ENCODE peak calls at places on chromosomes 11 and 22, in five cellular contexts. One of them, this sample, is unnamed.

GRCh38 chr22:39103431-39103830 is 6.4 kb downstream of the APOBEC3H start:
- DNase-seq in choroid plexus epithelial cell: no peak
- DNase-seq in HFF-Myc: no peak
- DNase-seq in fibroblast of villous mesenchyme: no peak
- DNase-seq in fibroblast of pulmonary artery: no peak
- DNase-seq in this sample: no peak

GRCh38 chr11:23205156-23205871 is 345.0 kb upstream of the CCDC179 start:
- DNase-seq in choroid plexus epithelial cell: peak; percentile 52
- DNase-seq in HFF-Myc: no peak
- DNase-seq in fibroblast of villous mesenchyme: peak; percentile 14
- DNase-seq in fibroblast of pulmonary artery: peak; percentile 38
- DNase-seq in this sample: peak; percentile 42

GRCh38 chr22:42797021-42797420 is 60.1 kb downstream of the ARFGAP3 start:
- DNase-seq in choroid plexus epithelial cell: peak; percentile 48
- DNase-seq in HFF-Myc: no peak
- DNase-seq in fibroblast of villous mesenchyme: peak; percentile 54
- DNase-seq in fibroblast of pulmonary artery: peak; percentile 73
- DNase-seq in this sample: no peak

GRCh38 chr11:133811850-133812685 is 33.2 kb downstream of the SPATA19 start:
- DNase-seq in choroid plexus epithelial cell: no peak
- DNase-seq in HFF-Myc: no peak
- DNase-seq in fibroblast of villous mesenchyme: no peak
- DNase-seq in fibroblast of pulmonary artery: no peak
- DNase-seq in this sample: no peak

GRCh38 chr22:22721681-22722309 is 77.4 kb downstream of the GGTLC2 start:
- DNase-seq in choroid plexus epithelial cell: peak; percentile 80
- DNase-seq in HFF-Myc: no peak
- DNase-seq in fibroblast of villous mesenchyme: peak; percentile 83
- DNase-seq in fibroblast of pulmonary artery: peak; percentile 89
- DNase-seq in this sample: peak; percentile 90

GRCh38 chr22:42544686-42545085 is 9.1 kb upstream of the SERHL2 start:
- DNase-seq in choroid plexus epithelial cell: peak; percentile 61
- DNase-seq in HFF-Myc: no peak
- DNase-seq in fibroblast of villous mesenchyme: peak; percentile 37
- DNase-seq in fibroblast of pulmonary artery: peak; percentile 91
- DNase-seq in this sample: no peak

GRCh38 chr11:19162946-19163345 is 38.8 kb downstream of the CSRP3 start:
- DNase-seq in choroid plexus epithelial cell: no peak
- DNase-seq in HFF-Myc: no peak
- DNase-seq in fibroblast of villous mesenchyme: peak; percentile 6
- DNase-seq in fibroblast of pulmonary artery: no peak
- DNase-seq in this sample: no peak

GRCh38 chr11:113373306-113373705 is 14.3 kb upstream of the ANKK1 start:
- DNase-seq in choroid plexus epithelial cell: peak; percentile 15
- DNase-seq in HFF-Myc: no peak
- DNase-seq in fibroblast of villous mesenchyme: peak; percentile 23
- DNase-seq in fibroblast of pulmonary artery: peak; percentile 50
- DNase-seq in this sample: peak; percentile 81

GRCh38 chr11:78740175-78741161 is 165.8 kb upstream of the NARS2 start:
- DNase-seq in choroid plexus epithelial cell: no peak
- DNase-seq in HFF-Myc: no peak
- DNase-seq in fibroblast of villous mesenchyme: no peak
- DNase-seq in fibroblast of pulmonary artery: no peak
- DNase-seq in this sample: no peak

GRCh38 chr11:62015615-62016014 is 48.2 kb upstream of the FTH1 start:
- DNase-seq in choroid plexus epithelial cell: no peak
- DNase-seq in HFF-Myc: no peak
- DNase-seq in fibroblast of villous mesenchyme: peak; percentile 28
- DNase-seq in fibroblast of pulmonary artery: no peak
- DNase-seq in this sample: no peak

GRCh38 chr11:34941688-34942087 is 25.3 kb downstream of the PDHX start:
- DNase-seq in choroid plexus epithelial cell: no peak
- DNase-seq in HFF-Myc: no peak
- DNase-seq in fibroblast of villous mesenchyme: no peak
- DNase-seq in fibroblast of pulmonary artery: no peak
- DNase-seq in this sample: no peak

GRCh38 chr11:29019960-29020683 is 911.9 kb downstream of the METTL15 start:
- DNase-seq in choroid plexus epithelial cell: peak; percentile 81
- DNase-seq in HFF-Myc: no peak
- DNase-seq in fibroblast of villous mesenchyme: peak; percentile 70
- DNase-seq in fibroblast of pulmonary artery: peak; percentile 68
- DNase-seq in this sample: peak; percentile 31

GRCh38 chr11:117443269-117444186 is 115.9 kb downstream of the CEP164 start:
- DNase-seq in choroid plexus epithelial cell: peak; percentile 69
- DNase-seq in HFF-Myc: no peak
- DNase-seq in fibroblast of villous mesenchyme: peak; percentile 22
- DNase-seq in fibroblast of pulmonary artery: peak; percentile 42
- DNase-seq in this sample: peak; percentile 29

GRCh38 chr11:105802390-105802789 is 192.5 kb downstream of the GRIA4 start:
- DNase-seq in choroid plexus epithelial cell: no peak
- DNase-seq in HFF-Myc: no peak
- DNase-seq in fibroblast of villous mesenchyme: no peak
- DNase-seq in fibroblast of pulmonary artery: no peak
- DNase-seq in this sample: no peak

GRCh38 chr22:36745301-36745995 is 30.5 kb downstream of the IFT27 start:
- DNase-seq in choroid plexus epithelial cell: no peak
- DNase-seq in HFF-Myc: no peak
- DNase-seq in fibroblast of villous mesenchyme: no peak
- DNase-seq in fibroblast of pulmonary artery: no peak
- DNase-seq in this sample: no peak

GRCh38 chr11:1444823-1445422 is 41.7 kb downstream of the MOB2 start:
- DNase-seq in choroid plexus epithelial cell: no peak
- DNase-seq in HFF-Myc: no peak
- DNase-seq in fibroblast of villous mesenchyme: no peak
- DNase-seq in fibroblast of pulmonary artery: no peak
- DNase-seq in this sample: no peak

GRCh38 chr11:124075841-124076571 is 34.9 kb upstream of the OR10G7 start:
- DNase-seq in choroid plexus epithelial cell: no peak
- DNase-seq in HFF-Myc: no peak
- DNase-seq in fibroblast of villous mesenchyme: no peak
- DNase-seq in fibroblast of pulmonary artery: no peak
- DNase-seq in this sample: peak; percentile 18

GRCh38 chr11:84865257-84865656 is 761.9 kb downstream of the DLG2 start:
- DNase-seq in choroid plexus epithelial cell: peak; percentile 47
- DNase-seq in HFF-Myc: no peak
- DNase-seq in fibroblast of villous mesenchyme: no peak
- DNase-seq in fibroblast of pulmonary artery: no peak
- DNase-seq in this sample: no peak

GRCh38 chr22:24060375-24060788 is 49.3 kb downstream of the CABIN1 start:
- DNase-seq in choroid plexus epithelial cell: peak; percentile 96
- DNase-seq in HFF-Myc: peak; percentile 69
- DNase-seq in fibroblast of villous mesenchyme: peak; percentile 85
- DNase-seq in fibroblast of pulmonary artery: peak; percentile 96
- DNase-seq in this sample: peak; percentile 93

GRCh38 chr22:43953988-43954771 is 1.1 kb upstream of the SAMM50 start:
- DNase-seq in choroid plexus epithelial cell: no peak
- DNase-seq in HFF-Myc: no peak
- DNase-seq in fibroblast of villous mesenchyme: no peak
- DNase-seq in fibroblast of pulmonary artery: no peak
- DNase-seq in this sample: peak; percentile 15

GRCh38 chr11:19551454-19551853 is 161.2 kb upstream of the NAV2 start:
- DNase-seq in choroid plexus epithelial cell: no peak
- DNase-seq in HFF-Myc: no peak
- DNase-seq in fibroblast of villous mesenchyme: no peak
- DNase-seq in fibroblast of pulmonary artery: no peak
- DNase-seq in this sample: no peak

GRCh38 chr22:37484115-37485005 is 1.8 kb downstream of the MFNG start:
- DNase-seq in choroid plexus epithelial cell: peak; percentile 41
- DNase-seq in HFF-Myc: no peak
- DNase-seq in fibroblast of villous mesenchyme: no peak
- DNase-seq in fibroblast of pulmonary artery: no peak
- DNase-seq in this sample: no peak

GRCh38 chr11:76807206-76807875 is 24.2 kb downstream of the TSKU start:
- DNase-seq in choroid plexus epithelial cell: peak; percentile 88
- DNase-seq in HFF-Myc: peak; percentile 95
- DNase-seq in fibroblast of villous mesenchyme: peak; percentile 79
- DNase-seq in fibroblast of pulmonary artery: peak; percentile 85
- DNase-seq in this sample: peak; percentile 77

GRCh38 chr11:116542386-116542785 is 230.4 kb downstream of the BUD13 start:
- DNase-seq in choroid plexus epithelial cell: no peak
- DNase-seq in HFF-Myc: no peak
- DNase-seq in fibroblast of villous mesenchyme: no peak
- DNase-seq in fibroblast of pulmonary artery: no peak
- DNase-seq in this sample: no peak

GRCh38 chr11:3123316-3123715 is 41.8 kb downstream of the OSBPL5 start:
- DNase-seq in choroid plexus epithelial cell: no peak
- DNase-seq in HFF-Myc: no peak
- DNase-seq in fibroblast of villous mesenchyme: peak; percentile 18
- DNase-seq in fibroblast of pulmonary artery: no peak
- DNase-seq in this sample: no peak

GRCh38 chr11:32033067-32033466 is 57.8 kb upstream of the RCN1 start:
- DNase-seq in choroid plexus epithelial cell: peak; percentile 26
- DNase-seq in HFF-Myc: no peak
- DNase-seq in fibroblast of villous mesenchyme: no peak
- DNase-seq in fibroblast of pulmonary artery: no peak
- DNase-seq in this sample: no peak

DNA sequence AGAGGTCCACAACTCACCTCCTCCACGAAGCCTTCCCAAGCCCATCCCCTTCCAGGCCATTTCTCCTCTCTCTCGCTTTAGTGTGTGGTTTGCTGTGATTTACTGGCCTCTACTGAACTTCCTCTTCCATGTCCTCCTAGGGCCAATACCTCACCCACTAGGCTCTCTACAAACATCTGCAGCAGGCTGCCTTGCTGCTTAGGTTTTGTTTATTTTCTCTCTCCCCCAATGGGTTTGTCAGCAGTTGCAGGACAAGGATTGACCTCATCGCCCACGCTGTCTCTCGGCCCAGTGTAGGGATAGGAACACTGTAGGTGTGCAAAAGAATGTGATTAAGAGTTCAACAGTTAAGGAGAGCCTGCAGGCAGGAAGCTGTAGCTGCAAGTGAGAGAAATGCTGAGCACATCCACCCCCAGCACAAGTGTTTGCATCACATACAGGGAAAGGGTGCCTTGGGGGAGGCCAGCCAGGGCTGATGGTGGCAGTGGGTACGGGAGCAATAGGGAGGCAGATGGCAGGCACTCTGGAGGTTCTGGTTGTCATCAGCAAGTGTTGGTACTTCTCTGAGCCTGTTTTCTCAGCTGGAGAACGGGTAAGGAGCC is 1.4 kb downstream of the PC start:
- DNase-seq in choroid plexus epithelial cell: peak; percentile 97
- DNase-seq in HFF-Myc: peak; percentile 68
- DNase-seq in fibroblast of villous mesenchyme: peak; percentile 88
- DNase-seq in fibroblast of pulmonary artery: peak; percentile 60
- DNase-seq in this sample: peak; percentile 82
- TF ChIP-seq CTCF in choroid plexus epithelial cell: peak; percentile 44
- TF ChIP-seq CTCF in HFF-Myc: no peak
- TF ChIP-seq CTCF in fibroblast of villous mesenchyme: peak; percentile 29
- TF ChIP-seq CTCF in fibroblast of pulmonary artery: peak; percentile 12
- TF ChIP-seq CTCF in this sample: peak; percentile 14

DNA sequence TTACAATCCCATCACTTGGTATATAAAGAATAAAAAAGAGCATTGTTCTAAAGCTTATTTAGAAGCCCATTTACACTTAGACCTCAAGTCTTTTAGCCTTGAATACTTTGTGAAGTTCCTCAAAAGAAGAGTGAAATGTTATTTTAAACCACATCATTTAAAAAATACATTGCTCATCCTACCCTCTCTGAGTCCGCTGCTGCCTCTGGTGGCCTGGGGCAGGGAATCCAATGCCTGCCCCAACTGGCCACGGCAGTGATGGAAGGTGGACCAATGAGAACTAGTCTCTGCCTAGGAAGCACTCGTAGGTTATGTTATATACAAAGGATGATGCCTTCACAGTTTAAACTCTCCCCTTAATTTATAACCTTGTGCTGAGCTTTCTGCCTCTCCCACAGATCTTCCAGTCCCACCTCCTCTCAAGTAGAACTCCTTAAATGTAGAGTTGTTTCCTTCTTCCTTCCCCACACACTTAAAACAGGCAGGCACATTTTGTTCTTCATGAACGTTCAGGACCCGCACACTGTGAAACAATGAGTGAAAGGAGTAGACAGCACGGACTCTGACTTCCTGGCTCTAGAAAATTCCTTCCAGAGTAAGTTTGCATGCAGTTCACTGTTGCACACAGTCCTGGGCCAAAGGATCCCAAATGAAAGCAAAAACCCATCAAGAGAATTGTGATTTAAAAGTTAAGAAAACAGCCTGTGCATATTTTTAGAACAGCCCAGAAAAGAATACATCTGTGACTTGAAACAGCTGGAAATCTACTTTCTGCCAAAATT is 167.8 kb downstream of the RRAS2 start:
- DNase-seq in choroid plexus epithelial cell: no peak
- DNase-seq in HFF-Myc: no peak
- DNase-seq in fibroblast of villous mesenchyme: no peak
- DNase-seq in fibroblast of pulmonary artery: no peak
- DNase-seq in this sample: peak; percentile 21
- H3K4me3 ChIP-seq in choroid plexus epithelial cell: no peak overlapping the region
- H3K4me3 ChIP-seq in HFF-Myc: no peak overlapping the region
- H3K4me3 ChIP-seq in fibroblast of villous mesenchyme: no peak overlapping the region
- H3K4me3 ChIP-seq in fibroblast of pulmonary artery: no peak overlapping the region
- H3K4me3 ChIP-seq in this sample: no peak overlapping the region

DNA sequence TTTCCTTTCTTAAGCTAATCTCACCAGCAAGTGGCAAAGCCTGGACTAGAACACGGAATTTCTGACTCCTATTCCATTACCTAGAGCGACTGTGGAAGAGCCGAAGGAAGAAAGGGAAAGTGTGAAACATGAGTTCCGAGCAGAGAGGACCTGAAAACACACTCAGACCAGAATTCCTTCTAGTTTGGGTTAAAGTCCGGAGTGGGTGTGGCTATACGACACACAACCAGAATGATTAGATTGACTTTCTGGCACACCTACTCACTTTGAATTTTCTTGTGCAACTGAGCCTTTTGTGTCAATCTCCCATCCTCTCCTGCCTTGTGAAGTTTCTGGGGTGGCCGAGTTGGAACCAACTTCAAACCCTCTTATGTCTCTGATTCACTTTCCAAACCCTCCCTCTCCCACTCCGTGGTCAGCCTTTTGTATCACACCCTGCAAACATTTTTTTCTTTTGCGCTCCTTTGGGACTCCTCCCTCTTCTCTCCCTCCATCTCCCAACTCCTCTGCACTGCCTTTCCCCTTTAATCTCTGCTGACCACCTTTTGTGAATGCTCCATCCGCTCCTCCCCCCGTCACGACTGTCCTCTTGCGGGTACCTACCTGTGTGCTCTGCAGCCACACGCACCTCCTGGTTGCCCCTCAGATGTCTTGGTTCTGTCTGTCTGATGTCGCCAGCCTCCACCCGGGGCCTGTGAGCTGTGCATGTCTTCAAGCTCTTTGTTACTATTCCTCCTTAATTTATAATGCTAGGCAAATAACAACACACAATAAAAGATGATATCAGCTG is 86.3 kb upstream of the BLID start:
- DNase-seq in choroid plexus epithelial cell: peak; percentile 86
- DNase-seq in HFF-Myc: no peak
- DNase-seq in fibroblast of villous mesenchyme: peak; percentile 62
- DNase-seq in fibroblast of pulmonary artery: peak; percentile 79
- DNase-seq in this sample: peak; percentile 81
- TF ChIP-seq CTCF in choroid plexus epithelial cell: no peak
- TF ChIP-seq CTCF in HFF-Myc: no peak
- TF ChIP-seq CTCF in fibroblast of villous mesenchyme: no peak
- TF ChIP-seq CTCF in fibroblast of pulmonary artery: no peak
- TF ChIP-seq CTCF in this sample: no peak

DNA sequence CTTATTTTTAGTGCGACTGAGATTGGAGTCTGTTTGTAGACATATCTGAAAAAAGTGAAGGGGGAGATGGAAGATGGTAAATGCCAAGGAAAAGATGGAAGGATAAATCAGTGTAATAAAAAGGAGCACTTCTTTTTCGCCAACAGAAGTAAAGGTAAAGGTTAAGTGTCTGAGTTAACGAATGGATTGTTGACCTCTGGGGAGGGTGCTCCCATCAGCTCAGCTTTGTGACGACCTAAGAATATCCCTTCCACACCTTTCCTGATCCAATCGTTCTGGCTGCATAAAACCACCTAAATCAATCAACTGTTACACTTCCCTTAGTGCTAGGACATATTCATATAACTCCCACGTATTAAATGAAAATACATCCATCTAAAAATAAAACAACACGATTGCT is 821 bp downstream of the C11orf71 start:
- DNase-seq in choroid plexus epithelial cell: no peak
- DNase-seq in HFF-Myc: no peak
- DNase-seq in fibroblast of villous mesenchyme: peak; percentile 16
- DNase-seq in fibroblast of pulmonary artery: no peak
- DNase-seq in this sample: no peak
- H3K4me3 ChIP-seq in choroid plexus epithelial cell: peak overlapping the region; percentile 87
- H3K4me3 ChIP-seq in HFF-Myc: peak overlapping the region; percentile 93
- H3K4me3 ChIP-seq in fibroblast of villous mesenchyme: peak overlapping the region; percentile 90
- H3K4me3 ChIP-seq in fibroblast of pulmonary artery: peak overlapping the region; percentile 95
- H3K4me3 ChIP-seq in this sample: peak overlapping the region; percentile 87